ENCODE peak calls at places on chromosome 13, in five cellular contexts. One of them, this sample, is unnamed.

GRCh38 chr13:40344270-40345148 is 321.9 kb downstream of the FOXO1 start:
- DNase-seq in astrocyte: peak
- DNase-seq in DMS79 treated with DMSO at 0.1 percent for 48 hours: peak
- DNase-seq in tibial nerve: no peak
- DNase-seq in Caco-2: no peak
- DNase-seq in this sample: no peak

GRCh38 chr13:71869274-71869673 is 2.3 kb upstream of the DACH1 start:
- DNase-seq in astrocyte: no peak
- DNase-seq in DMS79 treated with DMSO at 0.1 percent for 48 hours: no peak
- DNase-seq in tibial nerve: no peak
- DNase-seq in Caco-2: no peak
- DNase-seq in this sample: no peak

GRCh38 chr13:33072282-33072681 is 56.1 kb downstream of the KL start:
- DNase-seq in astrocyte: no peak
- DNase-seq in DMS79 treated with DMSO at 0.1 percent for 48 hours: no peak
- DNase-seq in tibial nerve: no peak
- DNase-seq in Caco-2: no peak
- DNase-seq in this sample: no peak

GRCh38 chr13:109140777-109141354 is 511.5 kb downstream of the MYO16 start:
- DNase-seq in astrocyte: no peak
- DNase-seq in DMS79 treated with DMSO at 0.1 percent for 48 hours: no peak
- DNase-seq in tibial nerve: no peak
- DNase-seq in Caco-2: no peak
- DNase-seq in this sample: no peak

GRCh38 chr13:52838433-52839107 is 9.9 kb downstream of the PCDH8 start:
- DNase-seq in astrocyte: no peak
- DNase-seq in DMS79 treated with DMSO at 0.1 percent for 48 hours: no peak
- DNase-seq in tibial nerve: no peak
- DNase-seq in Caco-2: no peak
- DNase-seq in this sample: no peak

GRCh38 chr13:32409561-32410440 is 18.1 kb downstream of the N4BP2L1 start:
- DNase-seq in astrocyte: peak
- DNase-seq in DMS79 treated with DMSO at 0.1 percent for 48 hours: peak
- DNase-seq in tibial nerve: peak
- DNase-seq in Caco-2: no peak
- DNase-seq in this sample: no peak

GRCh38 chr13:31522431-31522830 is 216.9 kb upstream of the RXFP2 start:
- DNase-seq in astrocyte: no peak
- DNase-seq in DMS79 treated with DMSO at 0.1 percent for 48 hours: no peak
- DNase-seq in tibial nerve: no peak
- DNase-seq in Caco-2: no peak
- DNase-seq in this sample: no peak

GRCh38 chr13:75405976-75406703 is 75.8 kb downstream of the TBC1D4 start:
- DNase-seq in astrocyte: peak
- DNase-seq in DMS79 treated with DMSO at 0.1 percent for 48 hours: peak
- DNase-seq in tibial nerve: no peak
- DNase-seq in Caco-2: no peak
- DNase-seq in this sample: no peak

GRCh38 chr13:42036711-42037110 is 11.7 kb upstream of the DGKH start:
- DNase-seq in astrocyte: no peak
- DNase-seq in DMS79 treated with DMSO at 0.1 percent for 48 hours: no peak
- DNase-seq in tibial nerve: no peak
- DNase-seq in Caco-2: no peak
- DNase-seq in this sample: no peak

GRCh38 chr13:48000559-48001126 is 430 bp downstream of the SUCLA2 start:
- DNase-seq in astrocyte: no peak
- DNase-seq in DMS79 treated with DMSO at 0.1 percent for 48 hours: no peak
- DNase-seq in tibial nerve: no peak
- DNase-seq in Caco-2: no peak
- DNase-seq in this sample: peak

GRCh38 chr13:19685034-19685433 is 51.6 kb downstream of the MPHOSPH8 start:
- DNase-seq in astrocyte: no peak
- DNase-seq in DMS79 treated with DMSO at 0.1 percent for 48 hours: no peak
- DNase-seq in tibial nerve: no peak
- DNase-seq in Caco-2: no peak
- DNase-seq in this sample: no peak